ENCODE peak calls at places on chromosomes 2 and 18, in four cellular contexts. D is left ventricle myocardium inferior, B is kidney, C is RPMI7951. Z is an unnamed sample.

GRCh38 chr2:43021791-43022500 is 204.5 kb downstream of the ZFP36L2 start:
- DNase-seq in B (peak), C (peak), D (no peak), Z (no peak)

GRCh38 chr2:128594273-128594910 is 275.7 kb upstream of the HS6ST1 start:
- DNase-seq in D (no peak), C (no peak), B (no peak), Z (peak)

GRCh38 chr18:51559902-51560287 is 362.4 kb upstream of the MEX3C start:
- DNase-seq in B (no peak), D (no peak), C (no peak), Z (no peak)

GRCh38 chr2:230885467-230886130 is 20.9 kb downstream of the ITM2C start:
- DNase-seq in B (peak), C (peak), D (no peak), Z (no peak)

GRCh38 chr18:21991897-21992296 is 177.5 kb upstream of the GATA6 start:
- DNase-seq in B (no peak), C (no peak), D (no peak), Z (no peak)

GRCh38 chr2:140893685-140894084 is 1237.1 kb downstream of the LRP1B start:
- DNase-seq in C (no peak), B (no peak), D (no peak), Z (no peak)

GRCh38 chr2:201118957-201119848 is 3.2 kb downstream of the CFLAR start:
- DNase-seq in D (no peak), B (no peak), C (peak), Z (no peak)

GRCh38 chr18:62388855-62389760 is 64.0 kb downstream of the TNFRSF11A start:
- DNase-seq in D (no peak), C (peak), B (no peak), Z (no peak)

Z was measured in tibial artery.